ENCODE peak calls at places on chromosome 16, in eight cellular contexts. One of them, this sample, is unnamed. For H3K9me3, the result is how much of the 10 kb centered on the place peaks cover.

GRCh38 chr16:19655242-19655777 is 62.7 kb downstream of the KNOP1 start:
- DNase-seq in testis: peak
- DNase-seq in heart right ventricle: no peak
- DNase-seq in tibial nerve: no peak
- DNase-seq in CD8-positive, alpha-beta memory T cell: no peak
- DNase-seq in Panc1: no peak
- DNase-seq in uterus: no peak
- DNase-seq in RWPE2: no peak
- DNase-seq in this sample: no peak

GRCh38 chr16:79100456-79100855 is 500.1 kb downstream of the MAF start:
- DNase-seq in testis: no peak
- DNase-seq in heart right ventricle: no peak
- DNase-seq in tibial nerve: no peak
- DNase-seq in Panc1: no peak
- DNase-seq in uterus: no peak
- DNase-seq in CD8-positive, alpha-beta memory T cell: no peak
- DNase-seq in RWPE2: no peak
- DNase-seq in this sample: no peak

GRCh38 chr16:59848314-59848713 is 1114.2 kb upstream of the GOT2 start:
- DNase-seq in uterus: no peak
- DNase-seq in tibial nerve: no peak
- DNase-seq in CD8-positive, alpha-beta memory T cell: no peak
- DNase-seq in Panc1: no peak
- DNase-seq in heart right ventricle: no peak
- DNase-seq in testis: no peak
- DNase-seq in RWPE2: no peak
- DNase-seq in this sample: no peak

GRCh38 chr16:87368029-87368765 is 15.4 kb downstream of the FBXO31 start:
- DNase-seq in CD8-positive, alpha-beta memory T cell: no peak
- DNase-seq in heart right ventricle: no peak
- DNase-seq in uterus: no peak
- DNase-seq in Panc1: no peak
- DNase-seq in RWPE2: no peak
- DNase-seq in testis: no peak
- DNase-seq in tibial nerve: no peak
- DNase-seq in this sample: peak

GRCh38 chr16:22029632-22030031 is 21.7 kb downstream of the MOSMO start:
- DNase-seq in Panc1: no peak
- DNase-seq in testis: no peak
- DNase-seq in RWPE2: no peak
- DNase-seq in CD8-positive, alpha-beta memory T cell: no peak
- DNase-seq in heart right ventricle: no peak
- DNase-seq in uterus: no peak
- DNase-seq in tibial nerve: no peak
- DNase-seq in this sample: no peak

GRCh38 chr16:70709961-70710360 is 24.1 kb upstream of the MTSS2 start:
- DNase-seq in CD8-positive, alpha-beta memory T cell: no peak
- DNase-seq in Panc1: no peak
- DNase-seq in heart right ventricle: no peak
- DNase-seq in uterus: no peak
- DNase-seq in testis: no peak
- DNase-seq in tibial nerve: no peak
- DNase-seq in RWPE2: no peak
- DNase-seq in this sample: no peak

GRCh38 chr16:11796227-11797165 is 562 bp downstream of the ZC3H7A start:
- DNase-seq in uterus: peak
- DNase-seq in testis: peak
- DNase-seq in tibial nerve: peak
- DNase-seq in heart right ventricle: peak
- DNase-seq in CD8-positive, alpha-beta memory T cell: peak
- DNase-seq in Panc1: no peak
- DNase-seq in RWPE2: peak
- DNase-seq in this sample: peak

GRCh38 chr16:10752843-10753523 is 9.3 kb downstream of the NUBP1 start:
- DNase-seq in RWPE2: no peak
- DNase-seq in Panc1: no peak
- DNase-seq in CD8-positive, alpha-beta memory T cell: no peak
- DNase-seq in tibial nerve: peak
- DNase-seq in uterus: no peak
- DNase-seq in heart right ventricle: peak
- DNase-seq in testis: peak
- DNase-seq in this sample: peak

GRCh38 chr16:81601601-81602251 is 157.1 kb downstream of the CMIP start:
- DNase-seq in tibial nerve: no peak
- DNase-seq in Panc1: no peak
- DNase-seq in uterus: no peak
- DNase-seq in CD8-positive, alpha-beta memory T cell: no peak
- DNase-seq in heart right ventricle: no peak
- DNase-seq in testis: no peak
- DNase-seq in RWPE2: no peak
- DNase-seq in this sample: no peak

GRCh38 chr16:10870137-10870776 is 6.7 kb upstream of the CIITA start:
- DNase-seq in uterus: no peak
- DNase-seq in CD8-positive, alpha-beta memory T cell: no peak
- DNase-seq in heart right ventricle: no peak
- DNase-seq in Panc1: no peak
- DNase-seq in tibial nerve: no peak
- DNase-seq in testis: no peak
- DNase-seq in RWPE2: no peak
- DNase-seq in this sample: no peak

GRCh38 chr16:7351572-7351971 is 18.9 kb downstream of the RBFOX1 start:
- DNase-seq in tibial nerve: no peak
- DNase-seq in CD8-positive, alpha-beta memory T cell: no peak
- DNase-seq in heart right ventricle: no peak
- DNase-seq in uterus: no peak
- DNase-seq in RWPE2: no peak
- DNase-seq in Panc1: no peak
- DNase-seq in testis: no peak
- DNase-seq in this sample: no peak

GRCh38 chr16:55435387-55435786 is 43.6 kb upstream of the MMP2 start:
- DNase-seq in RWPE2: no peak
- DNase-seq in CD8-positive, alpha-beta memory T cell: no peak
- DNase-seq in uterus: no peak
- DNase-seq in testis: no peak
- DNase-seq in Panc1: no peak
- DNase-seq in heart right ventricle: no peak
- DNase-seq in tibial nerve: no peak
- DNase-seq in this sample: no peak

GRCh38 chr16:46801428-46802049 is 29.4 kb downstream of the C16orf87 start:
- DNase-seq in CD8-positive, alpha-beta memory T cell: no peak
- DNase-seq in RWPE2: no peak
- DNase-seq in heart right ventricle: no peak
- DNase-seq in tibial nerve: no peak
- DNase-seq in testis: no peak
- DNase-seq in Panc1: no peak
- DNase-seq in uterus: no peak
- DNase-seq in this sample: no peak

GRCh38 chr16:64948056-64948455 is 173.8 kb downstream of the CDH11 start:
- DNase-seq in uterus: no peak
- DNase-seq in tibial nerve: no peak
- DNase-seq in CD8-positive, alpha-beta memory T cell: no peak
- DNase-seq in Panc1: no peak
- DNase-seq in heart right ventricle: no peak
- DNase-seq in RWPE2: no peak
- DNase-seq in testis: no peak
- DNase-seq in this sample: no peak

GRCh38 chr16:81778231-81778630 is 860 bp upstream of the PLCG2 start:
- DNase-seq in CD8-positive, alpha-beta memory T cell: no peak
- DNase-seq in heart right ventricle: no peak
- DNase-seq in uterus: no peak
- DNase-seq in RWPE2: no peak
- DNase-seq in Panc1: no peak
- DNase-seq in testis: no peak
- DNase-seq in tibial nerve: no peak
- DNase-seq in this sample: no peak

GRCh38 chr16:24977673-24978065 is 37.5 kb downstream of the ARHGAP17 start:
- DNase-seq in testis: no peak
- DNase-seq in tibial nerve: no peak
- DNase-seq in heart right ventricle: no peak
- DNase-seq in uterus: no peak
- DNase-seq in RWPE2: no peak
- DNase-seq in Panc1: no peak
- DNase-seq in CD8-positive, alpha-beta memory T cell: no peak
- DNase-seq in this sample: no peak

GRCh38 chr16:24976971-24977672 is 38.0 kb downstream of the ARHGAP17 start:
- DNase-seq in testis: peak
- DNase-seq in uterus: no peak
- DNase-seq in Panc1: no peak
- DNase-seq in tibial nerve: no peak
- DNase-seq in RWPE2: no peak
- DNase-seq in CD8-positive, alpha-beta memory T cell: no peak
- DNase-seq in heart right ventricle: no peak
- DNase-seq in this sample: no peak

GRCh38 chr16:24974859-24975258 is 40.3 kb downstream of the ARHGAP17 start:
- DNase-seq in testis: peak
- DNase-seq in uterus: no peak
- DNase-seq in RWPE2: no peak
- DNase-seq in heart right ventricle: no peak
- DNase-seq in CD8-positive, alpha-beta memory T cell: no peak
- DNase-seq in tibial nerve: no peak
- DNase-seq in Panc1: no peak
- DNase-seq in this sample: no peak

GRCh38 chr16:24975428-24975889 is 39.7 kb downstream of the ARHGAP17 start:
- DNase-seq in uterus: no peak
- DNase-seq in tibial nerve: no peak
- DNase-seq in testis: peak
- DNase-seq in CD8-positive, alpha-beta memory T cell: no peak
- DNase-seq in heart right ventricle: no peak
- DNase-seq in Panc1: no peak
- DNase-seq in RWPE2: no peak
- DNase-seq in this sample: no peak

DNA sequence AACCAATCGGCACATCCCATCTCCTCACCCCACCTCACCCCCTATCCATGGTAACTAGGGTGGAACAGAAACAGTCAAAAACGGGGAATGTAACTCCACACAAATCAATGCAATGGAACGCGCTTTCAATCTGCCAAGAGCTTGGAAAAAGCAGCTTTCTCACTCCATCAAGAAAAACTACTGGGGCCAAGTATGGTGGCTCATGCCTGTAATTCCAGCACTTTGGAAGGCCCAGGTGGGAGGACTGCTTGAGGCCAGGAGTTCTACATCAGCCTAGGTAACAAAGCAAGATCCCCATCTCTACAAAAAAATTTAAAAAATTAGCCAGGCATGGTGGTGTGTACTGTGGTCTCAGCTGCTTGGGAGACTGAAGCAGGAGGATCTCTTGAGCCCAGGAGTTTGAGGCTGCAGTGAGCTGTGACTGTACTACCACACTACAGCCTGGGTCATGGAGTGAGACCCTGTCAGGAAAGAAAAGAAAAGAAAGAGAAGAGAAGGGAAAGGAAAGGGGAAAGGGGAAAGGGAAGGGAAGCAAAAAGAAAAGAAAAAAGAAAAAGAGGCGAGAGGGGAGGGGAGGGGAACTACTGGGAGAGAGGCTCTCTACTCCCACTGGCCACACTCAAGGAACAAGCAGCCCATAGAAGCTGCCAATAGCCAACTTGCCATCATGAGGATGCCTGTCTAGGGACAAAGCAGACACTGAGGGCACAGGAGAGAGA is 38.9 kb downstream of the ARHGAP17 start:
- DNase-seq in heart right ventricle: no peak
- DNase-seq in testis: peak
- DNase-seq in tibial nerve: no peak
- DNase-seq in CD8-positive, alpha-beta memory T cell: no peak
- DNase-seq in RWPE2: no peak
- DNase-seq in Panc1: no peak
- DNase-seq in uterus: no peak
- DNase-seq in this sample: no peak
- H3K27ac ChIP-seq in heart right ventricle: peak
- H3K27ac ChIP-seq in testis: no peak
- H3K27ac ChIP-seq in tibial nerve: peak
- H3K27ac ChIP-seq in CD8-positive, alpha-beta memory T cell: no peak
- H3K27ac ChIP-seq in RWPE2: no peak
- H3K27ac ChIP-seq in Panc1: no peak
- H3K27ac ChIP-seq in uterus: no peak
- H3K27ac ChIP-seq in this sample: no peak

GRCh38 chr16:35753559-35754390 is 2294.4 kb downstream of the TP53TG3F start:
- DNase-seq in uterus: no peak
- DNase-seq in heart right ventricle: no peak
- DNase-seq in testis: no peak
- DNase-seq in CD8-positive, alpha-beta memory T cell: no peak
- DNase-seq in tibial nerve: no peak
- DNase-seq in Panc1: no peak
- DNase-seq in RWPE2: no peak
- DNase-seq in this sample: no peak
- H3K9me3 ChIP-seq in uterus: under half
- H3K9me3 ChIP-seq in heart right ventricle: under half
- H3K9me3 ChIP-seq in testis: under half
- H3K9me3 ChIP-seq in CD8-positive, alpha-beta memory T cell: under half
- H3K9me3 ChIP-seq in tibial nerve: under half
- H3K9me3 ChIP-seq in Panc1: under half
- H3K9me3 ChIP-seq in RWPE2: under half
- H3K9me3 ChIP-seq in this sample: under half

GRCh38 chr16:84308120-84308519 is 13.4 kb downstream of the WFDC1 start:
- DNase-seq in testis: peak
- DNase-seq in uterus: no peak
- DNase-seq in RWPE2: no peak
- DNase-seq in tibial nerve: no peak
- DNase-seq in CD8-positive, alpha-beta memory T cell: no peak
- DNase-seq in Panc1: no peak
- DNase-seq in heart right ventricle: peak
- DNase-seq in this sample: no peak
- H3K4me3 ChIP-seq in testis: no peak
- H3K4me3 ChIP-seq in uterus: no peak
- H3K4me3 ChIP-seq in RWPE2: no peak
- H3K4me3 ChIP-seq in tibial nerve: no peak
- H3K4me3 ChIP-seq in CD8-positive, alpha-beta memory T cell: no peak
- H3K4me3 ChIP-seq in Panc1: no peak
- H3K4me3 ChIP-seq in heart right ventricle: no peak
- H3K4me3 ChIP-seq in this sample: no peak

GRCh38 chr16:57285379-57285778 is 907 bp upstream of the PLLP start:
- DNase-seq in CD8-positive, alpha-beta memory T cell: no peak
- DNase-seq in testis: no peak
- DNase-seq in Panc1: no peak
- DNase-seq in uterus: no peak
- DNase-seq in tibial nerve: no peak
- DNase-seq in heart right ventricle: no peak
- DNase-seq in RWPE2: no peak
- DNase-seq in this sample: no peak

GRCh38 chr16:57284206-57284951 is at the start of gene PLLP:
- DNase-seq in CD8-positive, alpha-beta memory T cell: peak
- DNase-seq in tibial nerve: no peak
- DNase-seq in uterus: no peak
- DNase-seq in Panc1: no peak
- DNase-seq in heart right ventricle: no peak
- DNase-seq in testis: no peak
- DNase-seq in RWPE2: no peak
- DNase-seq in this sample: no peak

GRCh38 chr16:57283214-57283955 is 1.1 kb downstream of the PLLP start:
- DNase-seq in CD8-positive, alpha-beta memory T cell: no peak
- DNase-seq in testis: no peak
- DNase-seq in RWPE2: no peak
- DNase-seq in Panc1: no peak
- DNase-seq in tibial nerve: no peak
- DNase-seq in uterus: no peak
- DNase-seq in heart right ventricle: no peak
- DNase-seq in this sample: peak

GRCh38 chr16:57283956-57284205 is 591 bp downstream of the PLLP start:
- DNase-seq in CD8-positive, alpha-beta memory T cell: no peak
- DNase-seq in heart right ventricle: no peak
- DNase-seq in RWPE2: no peak
- DNase-seq in testis: no peak
- DNase-seq in Panc1: no peak
- DNase-seq in tibial nerve: no peak
- DNase-seq in uterus: no peak
- DNase-seq in this sample: no peak

GRCh38 chr16:57284952-57285263 is 436 bp upstream of the PLLP start:
- DNase-seq in CD8-positive, alpha-beta memory T cell: no peak
- DNase-seq in Panc1: no peak
- DNase-seq in testis: no peak
- DNase-seq in tibial nerve: no peak
- DNase-seq in uterus: no peak
- DNase-seq in heart right ventricle: no peak
- DNase-seq in RWPE2: no peak
- DNase-seq in this sample: no peak
- H3K27ac ChIP-seq in CD8-positive, alpha-beta memory T cell: peak
- H3K27ac ChIP-seq in Panc1: no peak
- H3K27ac ChIP-seq in testis: no peak
- H3K27ac ChIP-seq in tibial nerve: peak
- H3K27ac ChIP-seq in uterus: no peak
- H3K27ac ChIP-seq in heart right ventricle: no peak
- H3K27ac ChIP-seq in RWPE2: peak
- H3K27ac ChIP-seq in this sample: peak